ENCODE peak calls at places on chromosome 21, in nine cellular contexts. I is Karpas-422, D is GM06990, P is astrocyte, B is ovary, A is pancreas, J is mesendoderm, S is body of pancreas, W is IMR-90. Y is an unnamed sample.

GRCh38 chr21:27814226-27814625 is 847.3 kb upstream of the ADAMTS5 start:
- DNase-seq in I (no peak), D (no peak), P (no peak), B (no peak), A (no peak), J (no peak), S (no peak), W (no peak), Y (no peak)

GRCh38 chr21:30256100-30256499 is 26.6 kb downstream of the KRTAP24-1 start:
- DNase-seq in I (no peak), D (no peak), P (no peak), B (no peak), A (no peak), J (no peak), S (no peak), W (no peak), Y (no peak)

GRCh38 chr21:31566061-31566460 is 93.4 kb upstream of the SOD1 start:
- DNase-seq in I (peak; percentile 54), D (no peak), P (no peak), B (no peak), A (no peak), J (peak; percentile 30), S (no peak), W (no peak), Y (no peak)

GRCh38 chr21:28537371-28538079 is 455.2 kb downstream of the LTN1 start:
- DNase-seq in I (no peak), D (no peak), P (peak; percentile 98), B (no peak), A (no peak), J (no peak), S (no peak), W (peak; percentile 100), Y (peak; percentile 14)

GRCh38 chr21:14403681-14404318 is 20.9 kb upstream of the HSPA13 start:
- DNase-seq in I (peak; percentile 67), D (no peak), P (peak; percentile 11), B (no peak), A (no peak), J (no peak), S (no peak), W (peak; percentile 45), Y (no peak)

GRCh38 chr21:28375708-28376385 is 616.8 kb downstream of the LTN1 start:
- DNase-seq in I (no peak), D (no peak), P (peak; percentile 57), B (no peak), A (no peak), J (no peak), S (no peak), W (peak; percentile 77), Y (no peak)

GRCh38 chr21:35127851-35128250 is 78.7 kb upstream of the RUNX1 start:
- DNase-seq in I (no peak), D (no peak), P (peak; percentile 27), B (no peak), A (no peak), J (peak; percentile 57), S (no peak), W (no peak), Y (no peak)

GRCh38 chr21:17554619-17555472 is 42.0 kb downstream of the CXADR start:
- DNase-seq in I (no peak), D (no peak), P (no peak), B (no peak), A (no peak), J (peak; percentile 74), S (no peak), W (peak; percentile 10), Y (no peak)

GRCh38 chr21:16794944-16795343 is 717.9 kb upstream of the CXADR start:
- DNase-seq in I (no peak), D (no peak), P (peak; percentile 95), B (peak; percentile 61), A (no peak), J (peak; percentile 11), S (no peak), W (peak; percentile 95), Y (peak; percentile 89)

DNA sequence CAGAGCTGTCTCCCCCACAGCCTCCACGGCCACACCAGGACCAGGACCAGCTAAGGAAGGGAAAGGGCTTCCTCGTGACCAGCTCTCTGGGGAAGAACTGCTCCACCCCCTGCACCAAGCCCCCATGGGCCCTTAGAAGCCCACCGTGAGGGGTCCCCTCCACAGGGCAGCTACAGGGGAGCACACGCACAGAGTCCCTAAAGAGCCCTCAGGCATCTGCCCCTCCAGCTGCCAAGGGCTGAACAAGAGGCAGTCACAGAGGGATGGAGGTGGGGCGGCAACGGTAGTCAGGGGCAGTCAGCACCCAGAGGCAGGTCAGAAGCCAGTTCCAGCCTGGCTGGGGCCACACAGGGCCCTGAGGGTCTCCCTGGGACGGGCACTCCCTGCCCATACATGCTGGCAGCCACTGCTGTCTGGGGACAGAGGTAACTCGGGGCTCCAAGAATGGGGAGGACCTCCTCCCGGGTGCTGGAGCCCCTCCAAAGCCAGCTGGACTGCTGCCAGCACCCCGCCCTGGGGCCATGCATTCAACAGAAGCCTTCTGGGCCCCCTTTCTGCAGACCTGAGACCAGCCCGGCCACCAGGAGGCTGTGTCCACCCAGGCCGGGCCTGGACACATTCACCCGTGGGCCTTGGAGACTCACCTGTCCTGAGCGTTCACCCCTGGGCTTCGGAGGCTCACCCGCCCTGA is 18.7 kb downstream of the SLC19A1 start:
- DNase-seq in I (no peak), D (no peak), P (no peak), B (peak; percentile 22), A (peak; percentile 31), J (no peak), S (peak; percentile 13), W (no peak), Y (no peak)
- H3K36me3 ChIP-seq in I (peaks cover 31% of the 10 kb centered on the region), D (peaks cover 18% of the 10 kb centered on the region), P (peaks cover 3% of the 10 kb centered on the region), B (no peaks in the 10 kb centered on the region), A (no peaks in the 10 kb centered on the region), J (peaks cover 2% of the 10 kb centered on the region), S (no peaks in the 10 kb centered on the region), W (peaks cover 8% of the 10 kb centered on the region), Y (peaks cover 79% of the 10 kb centered on the region)

DNA sequence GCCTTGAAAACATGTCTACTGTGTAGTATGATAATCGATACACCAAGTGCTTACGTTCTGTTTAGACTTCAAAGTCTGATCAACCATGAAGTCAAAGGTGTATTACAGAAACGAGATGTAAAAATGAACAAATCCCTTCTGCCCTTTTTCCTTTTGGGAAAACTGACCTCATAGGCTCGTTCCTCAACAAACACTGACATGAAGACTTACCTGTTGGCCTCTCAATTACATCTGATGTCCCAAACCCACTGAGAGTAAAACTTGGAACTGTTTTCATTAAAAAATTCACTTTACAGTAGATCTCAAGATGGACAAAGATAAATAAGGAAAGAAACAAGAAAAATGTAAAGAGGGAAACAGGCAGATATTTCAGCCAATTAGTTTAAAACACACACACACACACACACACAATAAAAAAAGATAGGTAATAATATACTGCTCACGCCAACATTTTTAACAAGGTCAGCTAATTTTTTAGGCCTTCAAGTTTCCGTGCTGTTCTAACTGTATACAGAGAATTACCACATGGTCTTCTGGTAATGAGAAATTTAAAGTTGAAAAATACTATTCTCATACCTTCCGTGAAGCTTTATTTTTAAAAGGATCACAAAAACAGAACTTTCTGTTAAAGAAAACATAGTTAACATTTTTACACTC is 2.1 kb downstream of the HMGN1 start:
- DNase-seq in I (no peak), D (no peak), P (no peak), B (no peak), A (no peak), J (no peak), S (no peak), W (no peak), Y (no peak)
- H3K4me3 ChIP-seq in I (peak overlapping the region; percentile 98), D (peak overlapping the region; percentile 94), P (peak overlapping the region; percentile 94), B (no peak overlapping the region), A (peak overlapping the region; percentile 64), J (peak overlapping the region; percentile 2), S (no peak overlapping the region), W (peak overlapping the region; percentile 30), Y (peak overlapping the region; percentile 94)

DNA sequence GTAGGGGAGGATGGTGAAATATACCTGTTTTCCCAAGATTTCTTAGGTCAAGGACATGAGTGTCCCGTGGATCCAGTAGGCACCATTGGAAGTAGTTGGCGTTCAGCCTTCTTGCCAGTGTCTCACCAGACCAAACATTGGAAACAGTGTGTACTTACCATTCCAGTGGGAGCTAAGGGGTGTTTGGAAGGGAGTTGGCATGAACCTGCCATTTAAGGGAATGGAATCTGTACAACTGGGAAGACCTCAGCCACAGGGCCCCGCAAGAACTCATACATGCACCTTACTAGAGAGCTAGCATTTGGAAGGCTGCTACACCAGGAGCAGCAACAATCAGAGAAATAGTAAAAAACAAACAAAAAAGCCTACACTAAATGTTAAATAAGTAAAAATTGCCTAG is 12.7 kb downstream of the ATP5PF start:
- DNase-seq in I (no peak), D (no peak), P (no peak), B (no peak), A (no peak), J (no peak), S (no peak), W (no peak), Y (no peak)
- H3K36me3 ChIP-seq in I (peaks cover 39% of the 10 kb centered on the region), D (peaks cover 8% of the 10 kb centered on the region), P (peaks cover 29% of the 10 kb centered on the region), B (no peaks in the 10 kb centered on the region), A (peaks cover 21% of the 10 kb centered on the region), J (no peaks in the 10 kb centered on the region), S (peaks cover 10% of the 10 kb centered on the region), W (peaks cover 24% of the 10 kb centered on the region), Y (peaks cover 46% of the 10 kb centered on the region)

GRCh38 chr21:38306833-38307232 is 50.0 kb downstream of the KCNJ15 start:
- DNase-seq in I (no peak), D (no peak), P (peak; percentile 96), B (no peak), A (no peak), J (no peak), S (no peak), W (peak; percentile 99), Y (no peak)
- H3K4me3 ChIP-seq in I (no peak overlapping the region), D (no peak overlapping the region), P (peak overlapping the region; percentile 7), B (no peak overlapping the region), A (no peak overlapping the region), J (no peak overlapping the region), S (no peak overlapping the region), W (no peak overlapping the region), Y (no peak overlapping the region)

GRCh38 chr21:46211786-46212720 is 16.5 kb downstream of the LSS start:
- DNase-seq in I (no peak), D (no peak), P (no peak), B (no peak), A (no peak), J (no peak), S (peak; percentile 7), W (no peak), Y (no peak)
- H3K36me3 ChIP-seq in I (no peaks in the 10 kb centered on the region), D (peaks cover 8% of the 10 kb centered on the region), P (peaks cover 2% of the 10 kb centered on the region), B (no peaks in the 10 kb centered on the region), A (no peaks in the 10 kb centered on the region), J (peaks cover 6% of the 10 kb centered on the region), S (no peaks in the 10 kb centered on the region), W (peaks cover 48% of the 10 kb centered on the region), Y (peaks cover 23% of the 10 kb centered on the region)

DNA sequence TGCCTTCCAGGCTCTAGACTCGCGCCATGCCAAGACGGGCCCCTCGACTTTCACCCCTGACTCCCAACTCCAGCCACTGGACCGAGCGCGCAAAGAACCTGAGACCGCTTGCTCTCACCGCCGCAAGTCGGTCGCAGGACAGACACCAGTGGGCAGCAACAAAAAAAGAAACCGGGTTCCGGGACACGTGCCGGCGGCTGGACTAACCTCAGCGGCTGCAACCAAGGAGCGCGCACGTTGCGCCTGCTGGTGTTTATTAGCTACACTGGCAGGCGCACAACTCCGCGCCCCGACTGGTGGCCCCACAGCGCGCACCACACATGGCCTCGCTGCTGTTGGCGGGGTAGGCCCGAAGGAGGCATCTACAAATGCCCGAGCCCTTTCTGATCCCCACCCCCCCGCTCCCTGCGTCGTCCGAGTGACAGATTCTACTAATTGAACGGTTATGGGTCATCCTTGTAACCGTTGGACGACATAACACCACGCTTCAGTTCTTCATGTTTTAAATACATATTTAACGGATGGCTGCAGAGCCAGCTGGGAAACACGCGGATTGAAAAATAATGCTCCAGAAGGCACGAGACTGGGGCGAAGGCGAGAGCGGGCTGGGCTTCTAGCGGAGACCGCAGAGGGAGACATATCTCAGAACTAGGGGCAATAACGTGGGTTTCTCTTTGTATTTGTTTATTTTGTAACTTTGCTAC is 2.0 kb upstream of the OLIG2 start:
- DNase-seq in I (no peak), D (no peak), P (no peak), B (no peak), A (no peak), J (no peak), S (no peak), W (no peak), Y (no peak)
- H3K4me3 ChIP-seq in I (no peak overlapping the region), D (no peak overlapping the region), P (no peak overlapping the region), B (no peak overlapping the region), A (no peak overlapping the region), J (no peak overlapping the region), S (no peak overlapping the region), W (no peak overlapping the region), Y (no peak overlapping the region)

Y was measured in MG63.